ENCODE peak calls at places on chromosomes 5 and 9, in five cellular contexts. U, Q, B, M and H are unnamed samples.

GRCh38 chr5:159211712-159212111 is 2.4 kb upstream of the RNF145 start:
- DNase-seq in B (no peak), M (no peak), Q (no peak), U (no peak), H (peak; percentile 71)

GRCh38 chr9:70043689-70044449 is at the start of gene MAMDC2:
- DNase-seq in U (no peak), B (peak; percentile 40), M (peak; percentile 59), Q (peak; percentile 80), H (no peak)

GRCh38 chr9:135332979-135333748 is 146.4 kb upstream of the PPP1R26 start:
- DNase-seq in U (no peak), M (no peak), Q (no peak), B (no peak), H (no peak)

GRCh38 chr5:109901628-109901981 is 211.9 kb downstream of the MAN2A1 start:
- DNase-seq in M (no peak), B (no peak), U (no peak), Q (no peak), H (no peak)

GRCh38 chr5:176899296-176899891 is at the start of gene HK3:
- DNase-seq in Q (no peak), M (no peak), B (no peak), U (no peak), H (no peak)

GRCh38 chr5:172441262-172441751 is 13.0 kb downstream of the SH3PXD2B start:
- DNase-seq in M (no peak), B (no peak), Q (peak; percentile 74), U (no peak), H (no peak)

GRCh38 chr9:124449381-124450151 is 685 bp upstream of the ADGRD2 start:
- DNase-seq in M (no peak), U (no peak), Q (no peak), B (peak; percentile 60), H (no peak)

GRCh38 chr5:78504726-78505431 is 143.7 kb downstream of the LHFPL2 start:
- DNase-seq in M (peak; percentile 100), B (peak; percentile 96), U (no peak), Q (peak; percentile 93), H (peak; percentile 66)

GRCh38 chr9:127541865-127542264 is 70.2 kb upstream of the STXBP1 start:
- DNase-seq in M (no peak), B (no peak), U (no peak), Q (peak; percentile 85), H (no peak)

GRCh38 chr5:147234825-147235635 is at the start of gene STK32A:
- DNase-seq in B (peak; percentile 74), M (peak; percentile 53), Q (peak; percentile 81), U (no peak), H (peak; percentile 37)

GRCh38 chr5:6567068-6567467 is 65.8 kb downstream of the NSUN2 start:
- DNase-seq in B (no peak), U (no peak), Q (no peak), M (no peak), H (no peak)

GRCh38 chr9:33407061-33407460 is 4.7 kb upstream of the AQP7 start:
- DNase-seq in U (no peak), B (no peak), Q (no peak), M (no peak), H (no peak)

GRCh38 chr9:110444911-110445310 is 107.2 kb upstream of the TXNDC8 start:
- DNase-seq in B (no peak), Q (no peak), M (peak; percentile 94), U (no peak), H (no peak)

GRCh38 chr9:118609355-118610044 is 759.7 kb downstream of the BRINP1 start:
- DNase-seq in Q (no peak), B (peak; percentile 82), U (no peak), M (peak; percentile 58), H (no peak)

GRCh38 chr5:115415143-115415491 is 118.7 kb upstream of the CCDC112 start:
- DNase-seq in M (peak; percentile 87), Q (no peak), B (peak; percentile 67), U (no peak), H (peak; percentile 34)

GRCh38 chr5:95730730-95731570 is at the start of gene RHOBTB3:
- DNase-seq in Q (peak; percentile 95), M (peak; percentile 95), B (peak; percentile 40), U (peak; percentile 28), H (peak; percentile 70)
- H3K27me3 ChIP-seq in Q (no peaks in the 10 kb centered on the region), M (no peaks in the 10 kb centered on the region), B (peaks cover 20% of the 10 kb centered on the region), U (peaks cover 28% of the 10 kb centered on the region), H (no peaks in the 10 kb centered on the region)

GRCh38 chr5:55227738-55228430 is 769 bp upstream of the MCIDAS start:
- DNase-seq in B (no peak), M (no peak), U (no peak), Q (no peak), H (no peak)

GRCh38 chr5:55226934-55227737 is at the start of gene MCIDAS:
- DNase-seq in B (no peak), U (peak; percentile 48), Q (peak; percentile 64), M (peak; percentile 25), H (peak; percentile 82)

GRCh38 chr5:55223988-55224240 is 3.2 kb downstream of the MCIDAS start:
- DNase-seq in B (no peak), M (no peak), U (no peak), Q (no peak), H (no peak)

GRCh38 chr5:55225346-55225745 is 1.8 kb downstream of the MCIDAS start:
- DNase-seq in M (no peak), B (no peak), U (no peak), Q (no peak), H (no peak)

GRCh38 chr5:55226027-55226933 is 835 bp downstream of the MCIDAS start:
- DNase-seq in U (peak; percentile 35), B (no peak), Q (no peak), M (peak; percentile 37), H (peak; percentile 95)
- H3K27me3 ChIP-seq in U (peaks cover 97% of the 10 kb centered on the region), B (peaks cover 100% of the 10 kb centered on the region), Q (peaks cover 7% of the 10 kb centered on the region), M (peaks cover 91% of the 10 kb centered on the region), H (no peaks in the 10 kb centered on the region)

GRCh38 chr9:95721132-95721531 is 154.4 kb upstream of the ERCC6L2 start:
- DNase-seq in Q (no peak), U (no peak), M (no peak), B (no peak), H (no peak)

GRCh38 chr9:95719354-95719753 is 156.1 kb upstream of the ERCC6L2 start:
- DNase-seq in Q (no peak), M (no peak), B (no peak), U (no peak), H (no peak)

GRCh38 chr9:95722141-95722540 is 153.3 kb upstream of the ERCC6L2 start:
- DNase-seq in U (no peak), Q (no peak), M (no peak), B (no peak), H (peak; percentile 66)

GRCh38 chr9:95718263-95718662 is 157.2 kb upstream of the ERCC6L2 start:
- DNase-seq in B (no peak), M (no peak), U (no peak), Q (no peak), H (no peak)

DNA sequence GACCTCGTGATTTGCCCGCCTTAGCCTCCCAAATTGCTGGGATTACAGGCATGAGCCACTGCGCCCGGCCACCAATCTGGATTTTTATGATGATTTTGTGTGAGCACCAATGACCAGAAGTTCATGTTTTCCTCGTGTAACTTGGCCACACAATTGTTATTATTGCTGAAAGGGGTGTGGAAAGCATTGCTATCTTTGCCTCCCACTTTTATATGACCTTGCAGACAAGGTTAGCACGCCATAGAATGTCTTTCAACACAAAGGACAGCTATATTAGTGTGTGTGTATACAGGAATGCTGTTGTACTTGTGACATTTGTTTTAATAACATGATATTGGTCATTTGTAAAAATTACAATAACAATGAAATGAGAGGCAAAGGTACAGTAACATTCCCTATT is 155.0 kb upstream of the ERCC6L2 start:
- DNase-seq in Q (no peak), M (no peak), U (no peak), B (no peak), H (no peak)
- H3K27me3 ChIP-seq in Q (peaks cover 4% of the 10 kb centered on the region), M (peaks cover 2% of the 10 kb centered on the region), U (no peaks in the 10 kb centered on the region), B (peaks cover 3% of the 10 kb centered on the region), H (no peaks in the 10 kb centered on the region)

GRCh38 chr9:131045300-131046092 is 36.5 kb downstream of the LAMC3 start:
- DNase-seq in Q (no peak), B (no peak), U (peak; percentile 22), M (no peak), H (no peak)

GRCh38 chr9:131048332-131048731 is 39.4 kb downstream of the LAMC3 start:
- DNase-seq in Q (no peak), B (no peak), M (no peak), U (no peak), H (no peak)

GRCh38 chr9:131048820-131049219 is 39.8 kb downstream of the LAMC3 start:
- DNase-seq in B (no peak), M (no peak), U (no peak), Q (no peak), H (no peak)

GRCh38 chr9:131046093-131046380 is 37.1 kb downstream of the LAMC3 start:
- DNase-seq in Q (no peak), U (no peak), B (peak; percentile 33), M (no peak), H (no peak)

DNA sequence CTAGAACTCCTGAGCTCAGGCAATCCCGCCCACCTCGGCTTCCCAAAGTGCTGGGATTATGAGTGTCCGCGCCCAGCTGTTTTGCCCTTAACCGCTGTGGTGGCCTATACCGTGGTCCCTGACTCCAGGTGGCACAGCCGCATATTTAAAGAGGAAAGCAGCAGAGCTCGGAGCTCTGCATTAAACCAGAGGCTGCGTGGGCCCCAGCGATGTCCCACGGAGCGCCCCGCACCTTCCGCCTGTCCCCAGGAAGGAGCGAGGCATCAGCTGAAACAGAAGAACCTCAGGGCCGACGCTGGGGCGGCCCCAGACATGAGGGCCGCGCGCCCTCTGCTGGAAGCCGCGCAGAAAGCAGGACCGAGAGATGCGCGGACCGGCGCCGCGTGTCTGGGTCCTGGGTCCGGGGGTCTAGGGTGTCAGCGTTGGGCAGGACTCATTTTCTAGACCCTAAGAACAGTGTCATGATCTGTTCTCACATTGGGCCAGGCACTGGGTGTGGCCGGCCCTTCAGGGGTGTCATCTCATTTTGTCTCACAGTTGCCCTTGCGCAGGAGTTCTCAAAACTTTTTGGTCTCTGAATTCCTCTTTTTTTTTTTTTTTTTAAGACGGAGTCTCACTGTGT is 37.7 kb downstream of the LAMC3 start:
- DNase-seq in U (peak; percentile 63), M (peak; percentile 44), Q (peak; percentile 78), B (peak; percentile 32), H (peak; percentile 73)
- H3K27me3 ChIP-seq in U (no peaks in the 10 kb centered on the region), M (peaks cover 4% of the 10 kb centered on the region), Q (no peaks in the 10 kb centered on the region), B (peaks cover 4% of the 10 kb centered on the region), H (no peaks in the 10 kb centered on the region)

GRCh38 chr5:171322527-171322926 is 13.5 kb downstream of the TLX3 start:
- DNase-seq in B (no peak), U (no peak), M (no peak), Q (no peak), H (no peak)
- H3K27me3 ChIP-seq in B (peaks cover 92% of the 10 kb centered on the region), U (peaks cover 54% of the 10 kb centered on the region), M (peaks cover 35% of the 10 kb centered on the region), Q (peaks cover 2% of the 10 kb centered on the region), H (peaks cover 38% of the 10 kb centered on the region)

GRCh38 chr9:97721396-97721795 is 24.3 kb upstream of the XPA start:
- DNase-seq in M (no peak), B (no peak), Q (no peak), U (no peak), H (no peak)
- H3K27me3 ChIP-seq in M (peaks cover 8% of the 10 kb centered on the region), B (no peaks in the 10 kb centered on the region), Q (no peaks in the 10 kb centered on the region), U (peaks cover 3% of the 10 kb centered on the region), H (peaks cover 7% of the 10 kb centered on the region)